ENCODE peak calls at places on chromosomes 5 and 9, in ten cellular contexts. T, F, L, I, O, E, X, J, N and R are unnamed samples.

GRCh38 chr9:125343518-125344284 is 82.1 kb downstream of the GAPVD1 start:
- DNase-seq in T (peak), F (no peak), L (peak), I (peak), O (no peak), E (peak), X (peak), J (no peak), N (peak), R (peak)

GRCh38 chr5:164153469-164154172 is 648.2 kb downstream of the MAT2B start:
- DNase-seq in T (no peak), F (no peak), L (no peak), I (no peak), O (no peak), E (no peak), X (no peak), J (no peak), N (no peak), R (no peak)

GRCh38 chr5:16673241-16673998 is 56.6 kb upstream of the RETREG1 start:
- DNase-seq in T (no peak), F (no peak), L (no peak), I (no peak), O (no peak), E (no peak), X (peak), J (no peak), N (no peak), R (peak)

GRCh38 chr5:172002310-172002709 is 4.1 kb downstream of the FBXW11 start:
- DNase-seq in T (no peak), F (no peak), L (peak), I (no peak), O (no peak), E (no peak), X (no peak), J (no peak), N (peak), R (peak)

GRCh38 chr9:4303002-4303401 is 3.1 kb upstream of the GLIS3 start:
- DNase-seq in T (no peak), F (no peak), L (peak), I (no peak), O (no peak), E (no peak), X (no peak), J (no peak), N (peak), R (no peak)

GRCh38 chr5:113119271-113119924 is 142.8 kb downstream of the DCP2 start:
- DNase-seq in T (no peak), F (peak), L (no peak), I (no peak), O (no peak), E (no peak), X (no peak), J (peak), N (peak), R (no peak)

GRCh38 chr9:16721972-16722371 is 148.5 kb downstream of the BNC2 start:
- DNase-seq in T (peak), F (peak), L (no peak), I (no peak), O (no peak), E (no peak), X (no peak), J (peak), N (peak), R (no peak)

GRCh38 chr9:5188060-5188707 is 2.7 kb upstream of the INSL6 start:
- DNase-seq in T (no peak), F (no peak), L (no peak), I (no peak), O (no peak), E (no peak), X (no peak), J (no peak), N (no peak), R (no peak)

GRCh38 chr5:137728048-137728447 is 7.8 kb downstream of the KLHL3 start:
- DNase-seq in T (no peak), F (no peak), L (no peak), I (no peak), O (no peak), E (no peak), X (no peak), J (no peak), N (no peak), R (no peak)